ENCODE peak calls at places on chromosomes 11 and 22, in five cellular contexts. One of them, this sample, is unnamed.

GRCh38 chr22:20571531-20572007 is 64.2 kb downstream of the MED15 start:
- DNase-seq in NCI-H2171: no peak
- DNase-seq in cardiac fibroblast: peak
- DNase-seq in CD8-positive, alpha-beta T cell: peak
- DNase-seq in neuronal stem cell: peak
- DNase-seq in this sample: no peak

GRCh38 chr11:119764108-119764874 is 35.3 kb upstream of the NECTIN1 start:
- DNase-seq in NCI-H2171: no peak
- DNase-seq in cardiac fibroblast: peak
- DNase-seq in CD8-positive, alpha-beta T cell: no peak
- DNase-seq in neuronal stem cell: no peak
- DNase-seq in this sample: no peak

GRCh38 chr22:22855617-22856308 is 31.9 kb upstream of the IGLL5 start:
- DNase-seq in NCI-H2171: no peak
- DNase-seq in cardiac fibroblast: no peak
- DNase-seq in CD8-positive, alpha-beta T cell: no peak
- DNase-seq in neuronal stem cell: no peak
- DNase-seq in this sample: no peak

GRCh38 chr22:32708835-32709234 is 92.7 kb upstream of the TIMP3 start:
- DNase-seq in NCI-H2171: no peak
- DNase-seq in cardiac fibroblast: peak
- DNase-seq in CD8-positive, alpha-beta T cell: no peak
- DNase-seq in neuronal stem cell: no peak
- DNase-seq in this sample: no peak

GRCh38 chr11:119055901-119056300 is 1.1 kb downstream of the HYOU1 start:
- DNase-seq in NCI-H2171: no peak
- DNase-seq in cardiac fibroblast: peak
- DNase-seq in CD8-positive, alpha-beta T cell: no peak
- DNase-seq in neuronal stem cell: no peak
- DNase-seq in this sample: peak

GRCh38 chr22:31160328-31160978 is 471 bp downstream of the RNF185 start:
- DNase-seq in NCI-H2171: no peak
- DNase-seq in cardiac fibroblast: peak
- DNase-seq in CD8-positive, alpha-beta T cell: no peak
- DNase-seq in neuronal stem cell: no peak
- DNase-seq in this sample: no peak

GRCh38 chr11:63673579-63673978 is 2.4 kb upstream of the ATL3 start:
- DNase-seq in NCI-H2171: no peak
- DNase-seq in cardiac fibroblast: no peak
- DNase-seq in CD8-positive, alpha-beta T cell: no peak
- DNase-seq in neuronal stem cell: no peak
- DNase-seq in this sample: no peak

GRCh38 chr11:63504933-63505586 is 824 bp upstream of the LGALS12 start:
- DNase-seq in NCI-H2171: no peak
- DNase-seq in cardiac fibroblast: peak
- DNase-seq in CD8-positive, alpha-beta T cell: no peak
- DNase-seq in neuronal stem cell: no peak
- DNase-seq in this sample: no peak

GRCh38 chr22:35506259-35506570 is 34.4 kb upstream of the RASD2 start:
- DNase-seq in NCI-H2171: no peak
- DNase-seq in cardiac fibroblast: no peak
- DNase-seq in CD8-positive, alpha-beta T cell: no peak
- DNase-seq in neuronal stem cell: no peak
- DNase-seq in this sample: no peak

GRCh38 chr22:28593299-28593698 is 86.3 kb downstream of the TTC28 start:
- DNase-seq in NCI-H2171: no peak
- DNase-seq in cardiac fibroblast: no peak
- DNase-seq in CD8-positive, alpha-beta T cell: no peak
- DNase-seq in neuronal stem cell: no peak
- DNase-seq in this sample: no peak

GRCh38 chr11:61004037-61004641 is 32.7 kb downstream of the CD6 start:
- DNase-seq in NCI-H2171: peak
- DNase-seq in cardiac fibroblast: peak
- DNase-seq in CD8-positive, alpha-beta T cell: no peak
- DNase-seq in neuronal stem cell: no peak
- DNase-seq in this sample: peak

GRCh38 chr11:90639687-90640086 is 416.8 kb upstream of the CHORDC1 start:
- DNase-seq in NCI-H2171: no peak
- DNase-seq in cardiac fibroblast: no peak
- DNase-seq in CD8-positive, alpha-beta T cell: no peak
- DNase-seq in neuronal stem cell: no peak
- DNase-seq in this sample: no peak

GRCh38 chr22:50728523-50728931 is 9.5 kb upstream of the ACR start:
- DNase-seq in NCI-H2171: no peak
- DNase-seq in cardiac fibroblast: no peak
- DNase-seq in CD8-positive, alpha-beta T cell: no peak
- DNase-seq in neuronal stem cell: no peak
- DNase-seq in this sample: no peak

GRCh38 chr11:8312966-8313365 is 49.3 kb upstream of the LMO1 start:
- DNase-seq in NCI-H2171: no peak
- DNase-seq in cardiac fibroblast: no peak
- DNase-seq in CD8-positive, alpha-beta T cell: no peak
- DNase-seq in neuronal stem cell: peak
- DNase-seq in this sample: no peak

GRCh38 chr22:34070051-34070450 is 149.8 kb upstream of the LARGE1 start:
- DNase-seq in NCI-H2171: no peak
- DNase-seq in cardiac fibroblast: no peak
- DNase-seq in CD8-positive, alpha-beta T cell: no peak
- DNase-seq in neuronal stem cell: no peak
- DNase-seq in this sample: no peak

GRCh38 chr11:124882339-124883071 is 15.2 kb downstream of the ROBO4 start:
- DNase-seq in NCI-H2171: peak
- DNase-seq in cardiac fibroblast: peak
- DNase-seq in CD8-positive, alpha-beta T cell: no peak
- DNase-seq in neuronal stem cell: no peak
- DNase-seq in this sample: no peak

GRCh38 chr11:65505434-65506315 is 6.8 kb downstream of the MALAT1 start:
- DNase-seq in NCI-H2171: no peak
- DNase-seq in cardiac fibroblast: peak
- DNase-seq in CD8-positive, alpha-beta T cell: no peak
- DNase-seq in neuronal stem cell: no peak
- DNase-seq in this sample: no peak

GRCh38 chr11:119599864-119600593 is 129.0 kb downstream of the NECTIN1 start:
- DNase-seq in NCI-H2171: no peak
- DNase-seq in cardiac fibroblast: no peak
- DNase-seq in CD8-positive, alpha-beta T cell: no peak
- DNase-seq in neuronal stem cell: no peak
- DNase-seq in this sample: no peak

GRCh38 chr11:94638902-94639373 is 71.8 kb downstream of the PIWIL4 start:
- DNase-seq in NCI-H2171: no peak
- DNase-seq in cardiac fibroblast: peak
- DNase-seq in CD8-positive, alpha-beta T cell: no peak
- DNase-seq in neuronal stem cell: no peak
- DNase-seq in this sample: no peak

GRCh38 chr22:19806213-19807160 is 45.9 kb downstream of the TBX1 start:
- DNase-seq in NCI-H2171: peak
- DNase-seq in cardiac fibroblast: no peak
- DNase-seq in CD8-positive, alpha-beta T cell: no peak
- DNase-seq in neuronal stem cell: no peak
- DNase-seq in this sample: no peak

GRCh38 chr22:31271485-31271884 is 20.8 kb downstream of the PIK3IP1 start:
- DNase-seq in NCI-H2171: no peak
- DNase-seq in cardiac fibroblast: no peak
- DNase-seq in CD8-positive, alpha-beta T cell: no peak
- DNase-seq in neuronal stem cell: no peak
- DNase-seq in this sample: no peak

GRCh38 chr11:57476883-57477506 is 16.7 kb downstream of the RTN4RL2 start:
- DNase-seq in NCI-H2171: no peak
- DNase-seq in cardiac fibroblast: no peak
- DNase-seq in CD8-positive, alpha-beta T cell: no peak
- DNase-seq in neuronal stem cell: no peak
- DNase-seq in this sample: no peak

GRCh38 chr11:76267563-76267962 is 61.3 kb upstream of the WNT11 start:
- DNase-seq in NCI-H2171: no peak
- DNase-seq in cardiac fibroblast: peak
- DNase-seq in CD8-positive, alpha-beta T cell: no peak
- DNase-seq in neuronal stem cell: no peak
- DNase-seq in this sample: no peak

GRCh38 chr11:67240575-67241389 is 25.5 kb upstream of the GRK2 start:
- DNase-seq in NCI-H2171: peak
- DNase-seq in cardiac fibroblast: peak
- DNase-seq in CD8-positive, alpha-beta T cell: peak
- DNase-seq in neuronal stem cell: no peak
- DNase-seq in this sample: no peak

GRCh38 chr22:24214467-24215285 is 30.2 kb downstream of the GGT5 start:
- DNase-seq in NCI-H2171: no peak
- DNase-seq in cardiac fibroblast: peak
- DNase-seq in CD8-positive, alpha-beta T cell: no peak
- DNase-seq in neuronal stem cell: no peak
- DNase-seq in this sample: no peak

GRCh38 chr11:119181677-119182412 is 3.4 kb upstream of the NHERF4 start:
- DNase-seq in NCI-H2171: no peak
- DNase-seq in cardiac fibroblast: no peak
- DNase-seq in CD8-positive, alpha-beta T cell: no peak
- DNase-seq in neuronal stem cell: no peak
- DNase-seq in this sample: no peak

GRCh38 chr11:84564180-84564866 is 1062.8 kb downstream of the DLG2 start:
- DNase-seq in NCI-H2171: no peak
- DNase-seq in cardiac fibroblast: peak
- DNase-seq in CD8-positive, alpha-beta T cell: no peak
- DNase-seq in neuronal stem cell: peak
- DNase-seq in this sample: no peak

GRCh38 chr11:13329670-13330401 is 52.2 kb downstream of the BMAL1 start:
- DNase-seq in NCI-H2171: no peak
- DNase-seq in cardiac fibroblast: peak
- DNase-seq in CD8-positive, alpha-beta T cell: no peak
- DNase-seq in neuronal stem cell: no peak
- DNase-seq in this sample: no peak

GRCh38 chr11:14902650-14903350 is 10.8 kb upstream of the CYP2R1 start:
- DNase-seq in NCI-H2171: no peak
- DNase-seq in cardiac fibroblast: peak
- DNase-seq in CD8-positive, alpha-beta T cell: no peak
- DNase-seq in neuronal stem cell: no peak
- DNase-seq in this sample: no peak

This sample was measured in GDM1.